ENCODE peak calls at places on chromosomes 6 and 20, in nine cellular contexts. N is astrocyte of the cerebellum, C is fibroblast of mammary gland, H is RWPE1, T is keratinocyte, F is foreskin fibroblast, Z is fibroblast of villous mesenchyme, Q is GM10248, I is psoas muscle. M is an unnamed sample.

GRCh38 chr6:156786652-156787051 is 9.5 kb downstream of the ARID1B start:
- DNase-seq in F (no peak), H (no peak), T (no peak), Q (no peak), C (no peak), Z (no peak), N (no peak), I (no peak), M (no peak)

GRCh38 chr20:38703526-38703925 is 20.8 kb upstream of the SLC32A1 start:
- DNase-seq in N (no peak), F (no peak), C (no peak), Q (no peak), I (no peak), T (no peak), H (no peak), Z (no peak), M (no peak)

GRCh38 chr6:144931172-144932035 is 646.3 kb downstream of the UTRN start:
- DNase-seq in I (no peak), Q (peak), H (peak), N (peak), F (peak), T (no peak), Z (peak), C (peak), M (peak)

GRCh38 chr6:42321976-42322375 is 104.3 kb upstream of the MRPS10 start:
- DNase-seq in Z (no peak), I (no peak), T (no peak), H (no peak), Q (no peak), C (no peak), F (no peak), N (no peak), M (no peak)

GRCh38 chr20:51512645-51513044 is 29.9 kb downstream of the NFATC2 start:
- DNase-seq in Z (no peak), T (no peak), H (no peak), Q (no peak), C (no peak), I (no peak), N (no peak), F (no peak), M (no peak)

GRCh38 chr6:156396068-156396771 is 381.0 kb upstream of the ARID1B start:
- DNase-seq in C (no peak), I (no peak), Z (no peak), N (no peak), Q (peak), F (no peak), H (no peak), T (no peak), M (peak)

GRCh38 chr20:62936996-62937352 is 973 bp upstream of the GID8 start:
- DNase-seq in Q (no peak), Z (peak), T (no peak), I (no peak), N (no peak), C (peak), H (peak), F (no peak), M (no peak)

GRCh38 chr6:332671-333070 is 40.4 kb downstream of the DUSP22 start:
- DNase-seq in C (peak), F (peak), I (peak), Z (peak), N (peak), T (no peak), H (no peak), Q (no peak), M (no peak)

GRCh38 chr20:53085720-53086119 is 113.6 kb downstream of the TSHZ2 start:
- DNase-seq in I (no peak), T (no peak), F (no peak), N (no peak), Q (no peak), H (no peak), Z (no peak), C (no peak), M (no peak)

GRCh38 chr6:63904844-63905243 is 269.2 kb downstream of the PHF3 start:
- DNase-seq in T (no peak), Z (peak), H (peak), F (peak), N (peak), I (no peak), Q (no peak), C (peak), M (no peak)

GRCh38 chr6:29319931-29320330 is 18.4 kb downstream of the OR14J1 start:
- DNase-seq in T (no peak), C (no peak), Q (no peak), I (no peak), H (no peak), Z (no peak), N (no peak), F (no peak), M (no peak)

GRCh38 chr6:122066200-122066599 is 333.3 kb upstream of the HSF2 start:
- DNase-seq in N (no peak), I (no peak), T (no peak), Z (peak), H (no peak), F (no peak), C (no peak), Q (no peak), M (no peak)

GRCh38 chr6:105001906-105002305 is 45.0 kb downstream of the LIN28B start:
- DNase-seq in Z (no peak), I (no peak), H (no peak), Q (no peak), T (no peak), F (no peak), C (no peak), N (no peak), M (no peak)

GRCh38 chr6:151658091-151658490 is 149.4 kb upstream of the ESR1 start:
- DNase-seq in I (no peak), C (no peak), Q (no peak), T (no peak), Z (no peak), H (no peak), N (no peak), F (no peak), M (no peak)

GRCh38 chr20:32456869-32457421 is 98.8 kb downstream of the ASXL1 start:
- DNase-seq in C (no peak), Z (peak), F (no peak), I (peak), T (no peak), N (no peak), Q (peak), H (peak), M (peak)

GRCh38 chr6:148999501-148999900 is 252.7 kb downstream of the UST start:
- DNase-seq in H (peak), C (peak), F (peak), N (no peak), I (no peak), T (no peak), Q (no peak), Z (no peak), M (no peak)

GRCh38 chr6:138601128-138601527 is 101.8 kb upstream of the NHSL1 start:
- DNase-seq in Q (no peak), F (peak), N (no peak), H (no peak), I (no peak), T (no peak), C (peak), Z (peak), M (no peak)

GRCh38 chr20:35568645-35569044 is 26.8 kb downstream of the ERGIC3 start:
- DNase-seq in N (no peak), F (no peak), Q (no peak), T (no peak), H (peak), Z (no peak), C (no peak), I (peak), M (no peak)

GRCh38 chr6:88380083-88380482 is 213.9 kb upstream of the CNR1 start:
- DNase-seq in Q (no peak), H (peak), Z (peak), C (peak), N (peak), I (peak), T (no peak), F (peak), M (no peak)

GRCh38 chr6:100455230-100456124 is 9.2 kb downstream of the SIM1 start:
- DNase-seq in C (no peak), H (no peak), I (peak), Q (no peak), F (no peak), Z (no peak), T (no peak), N (no peak), M (peak)

GRCh38 chr6:2185056-2185455 is 60.3 kb downstream of the GMDS start:
- DNase-seq in Q (no peak), I (no peak), H (no peak), F (no peak), T (no peak), N (no peak), C (no peak), Z (no peak), M (no peak)

GRCh38 chr6:140929121-140929520 is 1203.6 kb upstream of the GJE1 start:
- DNase-seq in C (no peak), Q (no peak), N (no peak), Z (no peak), H (no peak), F (no peak), T (no peak), I (no peak), M (no peak)

GRCh38 chr6:8269856-8270454 is 165.4 kb downstream of the SLC35B3 start:
- DNase-seq in T (no peak), F (no peak), C (no peak), I (no peak), N (no peak), Q (no peak), H (no peak), Z (peak), M (no peak)

GRCh38 chr6:139409026-139409425 is 34.6 kb upstream of the CITED2 start:
- DNase-seq in Z (peak), T (no peak), N (peak), I (no peak), F (no peak), C (peak), H (no peak), Q (no peak), M (no peak)

GRCh38 chr20:60262967-60263603 is 304.9 kb downstream of the CDH26 start:
- DNase-seq in C (peak), N (no peak), F (no peak), Z (peak), H (peak), T (no peak), Q (peak), I (no peak), M (peak)

GRCh38 chr6:154406301-154406700 is 49.7 kb upstream of the IPCEF1 start:
- DNase-seq in T (no peak), C (no peak), I (no peak), N (no peak), Z (no peak), Q (no peak), F (no peak), H (no peak), M (no peak)

GRCh38 chr6:35475573-35475972 is 7.4 kb downstream of the RPL10A start:
- DNase-seq in N (no peak), H (no peak), F (no peak), Z (no peak), C (no peak), Q (no peak), I (peak), T (no peak), M (no peak)

GRCh38 chr6:56482525-56482924 is 160.2 kb downstream of the DST start:
- DNase-seq in Z (no peak), C (no peak), N (no peak), I (no peak), T (no peak), F (no peak), H (no peak), Q (no peak), M (no peak)

GRCh38 chr20:59823456-59823855 is 110.0 kb downstream of the SYCP2 start:
- DNase-seq in N (no peak), I (no peak), T (no peak), C (no peak), Z (no peak), Q (no peak), F (no peak), H (no peak), M (no peak)

DNA sequence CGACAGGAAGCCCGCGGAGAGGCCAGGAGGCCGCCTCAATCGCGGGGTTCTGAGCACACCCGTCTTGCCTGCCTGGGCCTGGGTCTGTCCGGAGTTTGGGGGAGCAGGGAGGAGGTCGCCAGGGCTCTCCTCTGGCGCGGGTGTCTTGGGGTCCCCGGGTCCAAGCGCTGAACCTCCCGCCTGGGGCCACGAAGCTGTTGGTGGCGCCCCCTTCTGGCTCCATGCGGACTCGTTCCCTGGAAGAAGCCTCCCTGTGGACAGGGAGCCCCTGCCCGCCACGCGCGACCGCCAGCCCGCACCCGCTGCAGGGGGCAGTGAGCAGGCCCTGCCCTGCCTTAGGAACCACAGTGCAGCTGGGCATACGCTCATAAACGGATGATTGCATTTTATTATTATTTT is 44.7 kb downstream of the MCUR1 start:
- DNase-seq in Z (no peak), C (no peak), H (no peak), F (no peak), T (no peak), Q (no peak), I (no peak), N (no peak), M (no peak)
- TF ChIP-seq CTCF in Z (peak), C (no peak), H (no peak), F (no peak), T (peak), Q (peak), I (no peak), N (no peak), M (no peak)

GRCh38 chr6:111002350-111002749 is 20.5 kb downstream of the RPF2 start:
- DNase-seq in F (no peak), N (no peak), Z (no peak), C (no peak), I (no peak), T (no peak), Q (no peak), H (no peak), M (no peak)

GRCh38 chr6:110996661-110997060 is 14.8 kb downstream of the RPF2 start:
- DNase-seq in N (no peak), T (no peak), I (no peak), Z (no peak), C (no peak), H (no peak), F (no peak), Q (no peak), M (no peak)

GRCh38 chr6:110999634-111000270 is 17.9 kb downstream of the RPF2 start:
- DNase-seq in T (no peak), H (peak), I (no peak), Z (peak), F (peak), N (no peak), Q (no peak), C (peak), M (no peak)
- TF ChIP-seq CTCF in T (no peak), H (peak), I (peak), Z (peak), F (peak), N (peak), Q (no peak), C (peak), M (no peak)

GRCh38 chr6:43870660-43871061 is 100.7 kb downstream of the VEGFA start:
- DNase-seq in H (no peak), Z (peak), T (no peak), I (no peak), F (no peak), C (peak), N (no peak), Q (no peak), M (no peak)
- TF ChIP-seq CTCF in H (no peak), Z (no peak), T (no peak), I (no peak), F (no peak), C (no peak), N (no peak), Q (no peak), M (no peak)

GRCh38 chr6:131597448-131597847 is 24.4 kb downstream of the ARG1 start:
- DNase-seq in N (no peak), T (no peak), Q (no peak), I (no peak), Z (peak), C (peak), H (peak), F (no peak), M (peak)
- TF ChIP-seq CTCF in N (peak), T (peak), Q (peak), I (no peak), Z (peak), C (peak), H (peak), F (peak), M (no peak)

DNA sequence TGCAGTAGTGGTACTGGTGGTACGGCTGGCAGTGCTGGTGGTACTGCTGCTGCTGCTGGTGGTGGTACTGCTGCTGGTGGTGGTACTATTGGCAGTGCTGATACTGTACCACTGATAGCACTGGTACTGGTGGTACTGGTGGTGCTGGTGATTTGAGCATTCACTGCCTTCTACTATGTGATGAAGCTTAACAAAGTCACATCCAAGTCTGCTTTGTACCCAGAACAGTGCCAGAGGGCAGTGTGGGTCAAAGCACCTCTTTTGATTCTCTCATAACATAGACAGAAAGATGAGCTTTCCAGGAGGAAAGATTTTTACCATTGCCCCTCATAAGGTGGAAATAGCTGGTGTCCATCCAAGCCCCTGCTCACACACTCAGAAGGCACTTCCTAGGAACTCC is 48.7 kb downstream of the ANKRD6 start:
- DNase-seq in H (no peak), Z (no peak), T (no peak), N (no peak), F (no peak), Q (no peak), C (no peak), I (no peak), M (no peak)
- TF ChIP-seq CTCF in H (no peak), Z (no peak), T (no peak), N (no peak), F (no peak), Q (no peak), C (no peak), I (no peak), M (no peak)

GRCh38 chr6:152952866-152953509 is 29.9 kb downstream of the FBXO5 start:
- DNase-seq in H (peak), C (peak), N (peak), Q (peak), T (no peak), I (no peak), Z (peak), F (no peak), M (peak)

GRCh38 chr6:152952045-152952444 is 30.8 kb downstream of the FBXO5 start:
- DNase-seq in F (peak), N (peak), C (peak), Z (no peak), H (peak), Q (no peak), T (no peak), I (no peak), M (no peak)

GRCh38 chr6:152957796-152958195 is 25.0 kb downstream of the FBXO5 start:
- DNase-seq in I (no peak), F (no peak), N (no peak), T (no peak), H (no peak), Q (no peak), Z (no peak), C (no peak), M (no peak)

GRCh38 chr6:152950240-152950639 is 32.6 kb downstream of the FBXO5 start:
- DNase-seq in Q (no peak), C (no peak), Z (no peak), H (no peak), I (no peak), T (no peak), N (no peak), F (no peak), M (no peak)

DNA sequence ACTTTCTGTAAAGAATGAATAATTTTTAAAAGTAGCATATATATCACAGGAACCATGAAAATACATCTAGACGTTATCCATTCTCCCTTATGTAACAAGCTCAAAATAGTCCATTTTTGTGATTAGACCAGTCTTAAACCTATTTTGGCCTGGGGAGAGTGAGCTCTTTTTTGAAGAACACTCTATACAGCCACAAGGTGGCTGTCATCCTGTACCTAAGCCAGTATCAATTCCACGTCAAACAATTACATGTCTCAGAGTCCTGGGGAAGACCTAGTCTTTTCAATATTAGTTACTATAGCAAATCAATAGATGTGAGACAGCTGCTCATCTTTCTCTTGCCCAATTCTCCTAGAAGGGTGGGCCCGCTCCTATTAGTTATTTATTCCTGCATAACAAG is 28.4 kb downstream of the FBXO5 start:
- DNase-seq in Z (no peak), I (no peak), H (no peak), N (no peak), C (no peak), Q (peak), T (no peak), F (no peak), M (peak)
- TF ChIP-seq CTCF in Z (no peak), I (no peak), H (no peak), N (no peak), C (no peak), Q (peak), T (peak), F (no peak), M (no peak)

GRCh38 chr20:23178806-23179205 is 92.7 kb upstream of the CD93 start:
- DNase-seq in N (no peak), F (no peak), H (no peak), T (no peak), Z (no peak), C (no peak), I (peak), Q (no peak), M (no peak)
- TF ChIP-seq CTCF in N (no peak), F (no peak), H (no peak), T (peak), Z (no peak), C (no peak), I (peak), Q (no peak), M (no peak)

M was measured in GM20000.